ENCODE peak calls at places on chromosomes 16 and 17, in nine cellular contexts. Q is HEK293T; Y is fibroblast of pulmonary artery; V is stimulated activated effector memory CD8-positive, alpha-beta T cell treated with anti-CD3 and anti-CD28 coated beads, Interleukin-12 subunit alpha, Interleukin-12 subunit beta, amount 100 ng/mL, for 72 hours; E is MM.1S; Z is colonic mucosa; U is GM03348; G is NCI-H1417; T is stimulated activated CD4-positive, alpha-beta T cell treated with anti-CD3 and anti-CD28 coated beads, Interleukin-4, amount 100 ng/mL, for 4 hours. B is an unnamed sample.

GRCh38 chr17:69506489-69506888 is 92.0 kb downstream of the MAP2K6 start:
- DNase-seq in Q (peak), Y (no peak), V (no peak), E (no peak), Z (no peak), U (no peak), G (no peak), T (no peak), B (no peak)

GRCh38 chr16:8966781-8967436 is 3.2 kb upstream of the USP7 start:
- DNase-seq in Q (no peak), Y (no peak), V (no peak), E (no peak), Z (peak), U (no peak), G (no peak), T (no peak), B (no peak)

GRCh38 chr16:55471448-55472097 is 7.4 kb upstream of the MMP2 start:
- DNase-seq in Q (no peak), Y (peak), V (no peak), E (no peak), Z (no peak), U (peak), G (no peak), T (no peak), B (no peak)

GRCh38 chr17:56638536-56639177 is 45.2 kb downstream of the NOG start:
- DNase-seq in Q (no peak), Y (no peak), V (no peak), E (no peak), Z (no peak), U (peak), G (no peak), T (no peak), B (no peak)

GRCh38 chr17:8292639-8293395 is 2.4 kb downstream of the SLC25A35 start:
- DNase-seq in Q (no peak), Y (no peak), V (no peak), E (no peak), Z (no peak), U (no peak), G (no peak), T (no peak), B (no peak)

GRCh38 chr16:67822511-67822910 is 15.8 kb downstream of the TSNAXIP1 start:
- DNase-seq in Q (no peak), Y (no peak), V (no peak), E (no peak), Z (no peak), U (no peak), G (no peak), T (no peak), B (no peak)

GRCh38 chr16:46830417-46830901 is 521 bp downstream of the C16orf87 start:
- DNase-seq in Q (peak), Y (peak), V (peak), E (peak), Z (peak), U (peak), G (no peak), T (peak), B (no peak)

GRCh38 chr16:84957792-84958191 is 53.5 kb downstream of the ZDHHC7 start:
- DNase-seq in Q (no peak), Y (no peak), V (no peak), E (no peak), Z (no peak), U (no peak), G (no peak), T (no peak), B (no peak)

GRCh38 chr16:88331989-88332920 is 50.5 kb upstream of the ZNF469 start:
- DNase-seq in Q (no peak), Y (peak), V (no peak), E (no peak), Z (no peak), U (peak), G (no peak), T (no peak), B (peak)

GRCh38 chr17:2172447-2172938 is 117.6 kb downstream of the HIC1 start:
- DNase-seq in Q (no peak), Y (peak), V (no peak), E (no peak), Z (no peak), U (peak), G (no peak), T (no peak), B (no peak)